ENCODE peak calls at places on chromosomes 6 and 20, in ten cellular contexts. One of them, this sample, is unnamed.
A peak's percentile ranks its signal among the peaks of the same experiment; 100 is the strongest.

GRCh38 chr6:138250513-138251247 is 32.4 kb upstream of the PBOV1 start:
- DNase-seq in germinal center: no peak
- DNase-seq in T follicular helper cell: no peak
- DNase-seq in activated naive CD8-positive, alpha-beta T cell treated with anti-CD3 and anti-CD28 coated beads, Interleukin-2, amount 50 U/mL, for 24 hours: no peak
- DNase-seq in lower lobe of right lung: peak; percentile 55
- DNase-seq in activated T-cell treated with anti-CD3 and anti-CD28 coated beads for 1 hour: no peak
- DNase-seq in HCEC 1CT: no peak
- DNase-seq in retina: no peak
- DNase-seq in GM23248: peak; percentile 90
- DNase-seq in central memory CD4-positive, alpha-beta T cell: no peak
- DNase-seq in this sample: peak; percentile 90

GRCh38 chr6:106728296-106728870 is 99.0 kb downstream of the QRSL1 start:
- DNase-seq in HCEC 1CT: no peak
- DNase-seq in lower lobe of right lung: peak; percentile 65
- DNase-seq in T follicular helper cell: no peak
- DNase-seq in activated naive CD8-positive, alpha-beta T cell treated with anti-CD3 and anti-CD28 coated beads, Interleukin-2, amount 50 U/mL, for 24 hours: no peak
- DNase-seq in germinal center: no peak
- DNase-seq in retina: no peak
- DNase-seq in central memory CD4-positive, alpha-beta T cell: no peak
- DNase-seq in GM23248: no peak
- DNase-seq in activated T-cell treated with anti-CD3 and anti-CD28 coated beads for 1 hour: no peak
- DNase-seq in this sample: no peak

GRCh38 chr6:118602300-118602699 is 49.1 kb downstream of the CEP85L start:
- DNase-seq in HCEC 1CT: no peak
- DNase-seq in lower lobe of right lung: no peak
- DNase-seq in central memory CD4-positive, alpha-beta T cell: no peak
- DNase-seq in T follicular helper cell: no peak
- DNase-seq in retina: no peak
- DNase-seq in activated naive CD8-positive, alpha-beta T cell treated with anti-CD3 and anti-CD28 coated beads, Interleukin-2, amount 50 U/mL, for 24 hours: no peak
- DNase-seq in activated T-cell treated with anti-CD3 and anti-CD28 coated beads for 1 hour: no peak
- DNase-seq in germinal center: no peak
- DNase-seq in GM23248: no peak
- DNase-seq in this sample: no peak

GRCh38 chr6:49570474-49571079 is 20.1 kb downstream of the C6orf141 start:
- DNase-seq in activated naive CD8-positive, alpha-beta T cell treated with anti-CD3 and anti-CD28 coated beads, Interleukin-2, amount 50 U/mL, for 24 hours: no peak
- DNase-seq in lower lobe of right lung: no peak
- DNase-seq in germinal center: no peak
- DNase-seq in central memory CD4-positive, alpha-beta T cell: no peak
- DNase-seq in HCEC 1CT: peak; percentile 67
- DNase-seq in retina: no peak
- DNase-seq in activated T-cell treated with anti-CD3 and anti-CD28 coated beads for 1 hour: no peak
- DNase-seq in GM23248: peak; percentile 10
- DNase-seq in T follicular helper cell: no peak
- DNase-seq in this sample: no peak

GRCh38 chr20:29744071-29744470 is 1513.4 kb upstream of the DEFB115 start:
- DNase-seq in HCEC 1CT: no peak
- DNase-seq in central memory CD4-positive, alpha-beta T cell: no peak
- DNase-seq in T follicular helper cell: no peak
- DNase-seq in activated naive CD8-positive, alpha-beta T cell treated with anti-CD3 and anti-CD28 coated beads, Interleukin-2, amount 50 U/mL, for 24 hours: no peak
- DNase-seq in lower lobe of right lung: no peak
- DNase-seq in GM23248: no peak
- DNase-seq in retina: no peak
- DNase-seq in germinal center: no peak
- DNase-seq in activated T-cell treated with anti-CD3 and anti-CD28 coated beads for 1 hour: no peak
- DNase-seq in this sample: no peak

GRCh38 chr6:30834643-30835042 is 49.7 kb upstream of the DDR1 start:
- DNase-seq in germinal center: no peak
- DNase-seq in central memory CD4-positive, alpha-beta T cell: peak; percentile 24
- DNase-seq in lower lobe of right lung: no peak
- DNase-seq in T follicular helper cell: no peak
- DNase-seq in activated T-cell treated with anti-CD3 and anti-CD28 coated beads for 1 hour: no peak
- DNase-seq in HCEC 1CT: no peak
- DNase-seq in retina: no peak
- DNase-seq in activated naive CD8-positive, alpha-beta T cell treated with anti-CD3 and anti-CD28 coated beads, Interleukin-2, amount 50 U/mL, for 24 hours: no peak
- DNase-seq in GM23248: no peak
- DNase-seq in this sample: no peak

GRCh38 chr6:3961581-3962225 is 112.5 kb downstream of the FAM50B start:
- DNase-seq in HCEC 1CT: peak; percentile 14
- DNase-seq in germinal center: no peak
- DNase-seq in activated naive CD8-positive, alpha-beta T cell treated with anti-CD3 and anti-CD28 coated beads, Interleukin-2, amount 50 U/mL, for 24 hours: no peak
- DNase-seq in lower lobe of right lung: no peak
- DNase-seq in activated T-cell treated with anti-CD3 and anti-CD28 coated beads for 1 hour: no peak
- DNase-seq in T follicular helper cell: no peak
- DNase-seq in retina: no peak
- DNase-seq in GM23248: peak; percentile 23
- DNase-seq in central memory CD4-positive, alpha-beta T cell: no peak
- DNase-seq in this sample: no peak

GRCh38 chr20:13554706-13555105 is 84.0 kb downstream of the TASP1 start:
- DNase-seq in T follicular helper cell: no peak
- DNase-seq in activated T-cell treated with anti-CD3 and anti-CD28 coated beads for 1 hour: no peak
- DNase-seq in central memory CD4-positive, alpha-beta T cell: no peak
- DNase-seq in HCEC 1CT: peak; percentile 36
- DNase-seq in lower lobe of right lung: no peak
- DNase-seq in activated naive CD8-positive, alpha-beta T cell treated with anti-CD3 and anti-CD28 coated beads, Interleukin-2, amount 50 U/mL, for 24 hours: no peak
- DNase-seq in GM23248: peak; percentile 63
- DNase-seq in germinal center: no peak
- DNase-seq in retina: no peak
- DNase-seq in this sample: peak; percentile 39

GRCh38 chr6:32947552-32948465 is 5.1 kb downstream of the HLA-DMA start:
- DNase-seq in lower lobe of right lung: no peak
- DNase-seq in GM23248: peak; percentile 51
- DNase-seq in retina: peak; percentile 35
- DNase-seq in HCEC 1CT: no peak
- DNase-seq in T follicular helper cell: peak; percentile 31
- DNase-seq in activated T-cell treated with anti-CD3 and anti-CD28 coated beads for 1 hour: peak; percentile 14
- DNase-seq in central memory CD4-positive, alpha-beta T cell: peak; percentile 32
- DNase-seq in activated naive CD8-positive, alpha-beta T cell treated with anti-CD3 and anti-CD28 coated beads, Interleukin-2, amount 50 U/mL, for 24 hours: no peak
- DNase-seq in germinal center: no peak
- DNase-seq in this sample: peak; percentile 49